ENCODE peak calls at places on chromosomes 11 and 22, in six cellular contexts. P is cardiac muscle cell; U is AG09319; E is mucosa of gallbladder; A is NCI-H1105 treated with DMSO at 0.1 percent for 48 hours; D is stimulated activated CD4-positive, alpha-beta T cell treated with anti-CD3 and anti-CD28 coated beads, Interleukin-4, amount 100 ng/mL, for 1 hour. S is an unnamed sample.

GRCh38 chr11:61962213-61963015 is 5.0 kb downstream of the FTH1 start:
- DNase-seq in A (no peak), P (peak; percentile 69), E (no peak), U (no peak), D (no peak), S (no peak)

GRCh38 chr11:3873712-3874349 is 18.4 kb downstream of the STIM1 start:
- DNase-seq in D (no peak), A (no peak), E (no peak), U (no peak), P (no peak), S (no peak)

GRCh38 chr11:116955548-116955947 is 118.1 kb upstream of the APOA1 start:
- DNase-seq in D (no peak), U (no peak), A (no peak), P (no peak), E (no peak), S (no peak)

GRCh38 chr11:110818032-110818687 is 105.9 kb upstream of the ARHGAP20 start:
- DNase-seq in P (peak; percentile 31), U (no peak), A (no peak), E (no peak), D (no peak), S (no peak)

GRCh38 chr11:126337121-126337471 is 18.4 kb upstream of the ST3GAL4 start:
- DNase-seq in A (no peak), D (no peak), P (no peak), U (no peak), E (no peak), S (no peak)

GRCh38 chr11:44096360-44097188 is 1.1 kb downstream of the EXT2 start:
- DNase-seq in D (peak; percentile 4), U (no peak), E (no peak), A (no peak), P (peak; percentile 27), S (no peak)

GRCh38 chr11:65575568-65576231 is at the start of gene EHBP1L1:
- DNase-seq in P (peak; percentile 65), U (no peak), A (no peak), D (peak; percentile 71), E (peak; percentile 51), S (peak; percentile 74)

GRCh38 chr11:12876340-12876739 is 132.8 kb upstream of the RASSF10 start:
- DNase-seq in U (no peak), D (no peak), A (no peak), E (no peak), P (peak; percentile 41), S (no peak)

GRCh38 chr11:74702383-74703007 is 28.7 kb downstream of the CHRDL2 start:
- DNase-seq in U (no peak), E (peak; percentile 54), D (peak; percentile 54), P (peak; percentile 79), A (peak; percentile 50), S (peak; percentile 49)

GRCh38 chr22:30861688-30862552 is 106.7 kb downstream of the MORC2 start:
- DNase-seq in U (no peak), D (no peak), E (no peak), A (no peak), P (no peak), S (no peak)

GRCh38 chr11:102914238-102915043 is 39.7 kb upstream of the MMP12 start:
- DNase-seq in U (peak; percentile 40), D (no peak), P (peak; percentile 59), A (no peak), E (peak; percentile 62), S (no peak)

GRCh38 chr11:118342503-118343161 is at the start of gene CD3D:
- DNase-seq in D (peak; percentile 63), P (no peak), U (no peak), E (no peak), A (no peak), S (peak; percentile 53)

GRCh38 chr22:25644122-25644521 is 79.6 kb downstream of the GRK3 start:
- DNase-seq in E (no peak), A (no peak), P (peak; percentile 29), D (no peak), U (no peak), S (no peak)

GRCh38 chr11:122441702-122442092 is 213.8 kb upstream of the UBASH3B start:
- DNase-seq in D (no peak), U (no peak), E (no peak), A (peak; percentile 85), P (peak; percentile 1), S (no peak)

GRCh38 chr11:27385245-27385644 is 22.2 kb upstream of the CCDC34 start:
- DNase-seq in D (no peak), P (peak; percentile 73), E (no peak), A (no peak), U (no peak), S (no peak)

GRCh38 chr11:134592391-134592990 is 180.4 kb upstream of the B3GAT1 start:
- DNase-seq in A (peak; percentile 26), U (no peak), E (peak; percentile 21), D (peak; percentile 46), P (peak; percentile 3), S (peak; percentile 55)

GRCh38 chr11:26801601-26802000 is 79.7 kb upstream of the SLC5A12 start:
- DNase-seq in A (no peak), E (no peak), D (no peak), P (no peak), U (no peak), S (no peak)

GRCh38 chr22:38718414-38718813 is 12.7 kb downstream of the GTPBP1 start:
- DNase-seq in P (peak; percentile 80), A (no peak), D (no peak), E (peak; percentile 75), U (peak; percentile 54), S (no peak)

GRCh38 chr11:78379039-78379670 is 38.5 kb downstream of the GAB2 start:
- DNase-seq in A (no peak), P (peak; percentile 15), U (no peak), D (no peak), E (no peak), S (no peak)

GRCh38 chr22:24179478-24180210 is 1.6 kb upstream of the SUSD2 start:
- DNase-seq in P (no peak), E (no peak), A (no peak), D (no peak), U (no peak), S (no peak)

GRCh38 chr11:68546555-68546954 is 86.0 kb downstream of the PPP6R3 start:
- DNase-seq in D (no peak), U (no peak), A (no peak), E (no peak), P (no peak), S (no peak)

GRCh38 chr11:103257360-103257759 is 148.1 kb downstream of the DYNC2H1 start:
- DNase-seq in U (no peak), D (no peak), P (peak; percentile 37), E (no peak), A (peak; percentile 29), S (no peak)

GRCh38 chr11:108221981-108222685 is at the start of gene NPAT:
- DNase-seq in D (peak; percentile 34), U (no peak), P (no peak), E (no peak), A (peak; percentile 63), S (no peak)

GRCh38 chr22:40322061-40322460 is 24.2 kb upstream of the ADSL start:
- DNase-seq in U (no peak), A (no peak), D (no peak), P (no peak), E (no peak), S (no peak)

GRCh38 chr11:64353101-64353738 is 5.7 kb upstream of the RPS6KA4 start:
- DNase-seq in D (no peak), P (no peak), E (no peak), U (no peak), A (peak; percentile 68), S (no peak)

GRCh38 chr11:65849771-65850216 is 8.2 kb downstream of the CFL1 start:
- DNase-seq in P (no peak), E (no peak), A (no peak), U (no peak), D (no peak), S (no peak)

GRCh38 chr11:2944953-2945756 is 15.9 kb upstream of the PHLDA2 start:
- DNase-seq in U (peak; percentile 75), A (no peak), P (peak; percentile 96), E (peak; percentile 92), D (peak; percentile 52), S (no peak)

GRCh38 chr11:63613517-63614135 is 607 bp downstream of the PLAAT3 start:
- DNase-seq in P (peak; percentile 48), A (peak; percentile 17), U (no peak), D (peak; percentile 26), E (peak; percentile 34), S (peak; percentile 33)

GRCh38 chr22:36447634-36448033 is 33.8 kb downstream of the TXN2 start:
- DNase-seq in D (no peak), U (no peak), A (no peak), E (no peak), P (no peak), S (no peak)